ENCODE peak calls at places on chromosomes 6 and 20, in ten cellular contexts. C is ovary, N is GM23338, Q is adrenal gland, U is foreskin fibroblast, Y is heart right ventricle, E is fibroblast of the aortic adventitia, B is fibroblast of pulmonary artery, I is AG10803, V is OCI-LY7. F is an unnamed sample.

GRCh38 chr6:71123051-71123450 is 165.6 kb upstream of the OGFRL1 start:
- DNase-seq in Y (no peak), N (no peak), B (peak), Q (no peak), E (no peak), U (no peak), C (no peak), I (peak), V (no peak), F (no peak)

GRCh38 chr6:159390384-159390783 is 221.2 kb downstream of the FNDC1 start:
- DNase-seq in C (no peak), N (no peak), E (peak), U (no peak), Q (peak), I (peak), Y (no peak), V (no peak), B (peak), F (no peak)

GRCh38 chr6:12749531-12750379 is 33.2 kb downstream of the PHACTR1 start:
- DNase-seq in U (no peak), Q (no peak), N (peak), E (no peak), I (peak), B (no peak), Y (no peak), V (no peak), C (no peak), F (no peak)

GRCh38 chr6:10441655-10442009 is 26.8 kb upstream of the TFAP2A start:
- DNase-seq in V (no peak), E (no peak), N (no peak), Y (no peak), Q (no peak), C (no peak), I (no peak), U (no peak), B (no peak), F (no peak)

GRCh38 chr6:13445005-13445743 is 42.2 kb downstream of the GFOD1 start:
- DNase-seq in V (no peak), I (peak), Q (peak), U (no peak), E (peak), N (no peak), Y (peak), B (peak), C (peak), F (no peak)

GRCh38 chr6:150016324-150017185 is 8.8 kb downstream of the RAET1L start:
- DNase-seq in Q (peak), E (peak), U (peak), B (peak), C (peak), V (peak), N (peak), Y (peak), I (peak), F (peak)

GRCh38 chr20:61668064-61668463 is 397.6 kb downstream of the TAF4 start:
- DNase-seq in Q (no peak), Y (no peak), B (no peak), C (no peak), V (no peak), I (no peak), N (no peak), E (no peak), U (no peak), F (no peak)

GRCh38 chr6:15089569-15090144 is 156.2 kb upstream of the JARID2 start:
- DNase-seq in C (no peak), Y (no peak), N (no peak), E (no peak), B (no peak), I (no peak), U (no peak), Q (peak), V (no peak), F (no peak)

GRCh38 chr6:34514593-34515472 is 41.3 kb downstream of the SPDEF start:
- DNase-seq in B (peak), Y (peak), N (peak), Q (peak), U (peak), E (peak), I (peak), C (peak), V (no peak), F (no peak)

GRCh38 chr6:7215798-7216231 is 97.2 kb downstream of the SSR1 start:
- DNase-seq in U (no peak), E (no peak), N (no peak), Q (no peak), B (no peak), C (no peak), V (no peak), I (no peak), Y (no peak), F (no peak)

GRCh38 chr6:548091-548490 is 108.8 kb downstream of the HUS1B start:
- DNase-seq in N (no peak), I (no peak), Q (no peak), U (no peak), V (no peak), Y (no peak), B (no peak), C (no peak), E (no peak), F (no peak)

GRCh38 chr6:97850458-97851218 is 567.6 kb upstream of the MMS22L start:
- DNase-seq in B (peak), Y (no peak), V (no peak), I (peak), N (peak), U (peak), Q (no peak), E (peak), C (no peak), F (no peak)

GRCh38 chr6:123888779-123889513 is 85.3 kb downstream of the NKAIN2 start:
- DNase-seq in Y (no peak), N (no peak), Q (no peak), U (no peak), I (no peak), V (no peak), C (no peak), E (no peak), B (no peak), F (no peak)

GRCh38 chr6:46044876-46045617 is 29.4 kb upstream of the CLIC5 start:
- DNase-seq in E (peak), Y (peak), B (peak), V (no peak), Q (peak), N (no peak), I (peak), C (no peak), U (peak), F (no peak)

GRCh38 chr6:124400600-124400999 is 561.6 kb upstream of the RNF217 start:
- DNase-seq in U (no peak), I (no peak), Q (no peak), V (no peak), B (no peak), N (no peak), C (no peak), E (no peak), Y (no peak), F (no peak)

GRCh38 chr6:106256201-106256968 is 69.2 kb downstream of the ATG5 start:
- DNase-seq in Y (no peak), C (no peak), V (no peak), B (no peak), Q (no peak), U (peak), N (no peak), I (peak), E (peak), F (no peak)

GRCh38 chr20:62900052-62900691 is 26.1 kb downstream of the DIDO1 start:
- DNase-seq in Q (peak), Y (peak), U (peak), B (peak), C (peak), N (peak), I (peak), V (peak), E (peak), F (peak)

GRCh38 chr6:157184202-157185015 is 138.9 kb downstream of the TMEM242 start:
- DNase-seq in U (peak), Y (peak), I (peak), V (peak), B (peak), E (peak), C (peak), N (peak), Q (peak), F (peak)

GRCh38 chr6:33314515-33314942 is 651 bp upstream of the TAPBP start:
- DNase-seq in Y (peak), I (peak), E (peak), C (no peak), N (peak), B (peak), U (peak), Q (peak), V (peak), F (peak)

GRCh38 chr6:130946076-130946475 is 117.0 kb downstream of the EPB41L2 start:
- DNase-seq in I (peak), E (peak), B (peak), V (no peak), U (no peak), C (no peak), Q (no peak), Y (no peak), N (no peak), F (no peak)

DNA sequence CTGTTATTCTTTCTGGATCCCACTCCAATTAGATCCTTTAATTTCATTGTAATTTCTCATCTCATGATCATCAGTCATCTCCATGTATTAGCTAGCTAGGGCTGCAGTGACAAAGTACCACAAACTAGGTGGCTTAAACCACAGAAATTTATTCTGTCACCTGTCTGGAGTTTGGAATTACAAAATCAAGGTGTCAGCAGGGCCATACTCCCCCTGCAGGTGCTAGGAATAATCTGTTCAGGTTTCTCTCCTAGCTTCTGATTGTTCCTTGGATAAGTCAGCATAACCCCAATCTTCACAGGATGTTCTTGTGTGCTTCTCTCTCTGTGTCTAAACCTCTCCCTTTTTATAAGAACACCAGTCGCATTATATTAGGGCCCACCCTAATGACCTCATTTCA is 40.4 kb downstream of the BEND6 start:
- DNase-seq in Q (no peak), I (no peak), N (peak), C (no peak), E (no peak), U (no peak), V (peak), B (no peak), Y (no peak), F (no peak)
- TF ChIP-seq CTCF in Q (no peak), I (no peak), N (peak), C (no peak), E (no peak), U (no peak), V (peak), B (no peak), Y (no peak), F (no peak)

GRCh38 chr6:118748311-118749062 is 97.1 kb upstream of the CEP85L start:
- DNase-seq in E (peak), V (no peak), I (peak), N (peak), Q (peak), Y (peak), U (peak), B (no peak), C (peak), F (no peak)
- H3K4me3 ChIP-seq in E (peak), V (no peak), I (peak), N (peak), Q (no peak), Y (no peak), U (peak), B (no peak), C (no peak), F (no peak)

GRCh38 chr6:127690588-127690987 is 113.6 kb downstream of the C6orf58 start:
- DNase-seq in I (no peak), B (no peak), U (no peak), Q (no peak), C (no peak), V (no peak), Y (no peak), N (no peak), E (no peak), F (no peak)

GRCh38 chr6:127695108-127695507 is 118.1 kb downstream of the C6orf58 start:
- DNase-seq in Q (no peak), E (no peak), B (no peak), U (no peak), Y (no peak), I (no peak), C (no peak), V (no peak), N (no peak), F (no peak)

GRCh38 chr6:127684501-127684900 is 107.5 kb downstream of the C6orf58 start:
- DNase-seq in B (no peak), V (no peak), C (no peak), N (no peak), Y (no peak), E (no peak), I (no peak), U (no peak), Q (no peak), F (no peak)

GRCh38 chr6:127691147-127691546 is 114.2 kb downstream of the C6orf58 start:
- DNase-seq in U (no peak), C (no peak), I (no peak), B (no peak), V (no peak), E (no peak), Y (no peak), Q (no peak), N (no peak), F (no peak)

DNA sequence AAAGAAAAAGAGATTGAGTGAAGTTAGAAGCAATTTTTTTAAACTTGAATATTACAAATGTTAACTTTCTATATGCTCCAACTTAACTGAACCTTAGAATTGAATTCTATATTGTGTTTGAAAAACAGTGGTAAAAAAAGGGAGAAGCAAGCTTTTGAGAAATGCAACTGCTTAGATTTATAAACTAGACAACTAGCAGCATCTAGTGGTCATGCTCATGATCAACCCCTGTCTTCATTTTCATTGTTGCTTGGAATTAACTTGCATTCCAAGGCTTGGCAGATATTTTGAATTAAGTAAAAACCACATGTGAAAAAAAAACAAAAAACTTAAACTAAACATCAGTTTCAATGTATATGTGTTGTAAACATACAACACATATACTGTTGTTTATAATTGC is 113.1 kb downstream of the C6orf58 start:
- DNase-seq in U (peak), I (peak), E (peak), V (no peak), Q (no peak), C (no peak), B (peak), N (peak), Y (no peak), F (no peak)
- TF ChIP-seq CTCF in U (peak), I (peak), E (peak), V (peak), Q (no peak), C (peak), B (peak), N (peak), Y (peak), F (peak)

GRCh38 chr20:34710861-34711574 is 6.9 kb downstream of the TP53INP2 start:
- DNase-seq in V (no peak), I (no peak), N (no peak), U (no peak), C (no peak), E (no peak), Q (no peak), B (no peak), Y (no peak), F (no peak)
- H3K4me3 ChIP-seq in V (no peak), I (no peak), N (peak), U (no peak), C (no peak), E (no peak), Q (no peak), B (no peak), Y (no peak), F (no peak)

GRCh38 chr6:136405410-136406029 is 115.9 kb upstream of the BCLAF1 start:
- DNase-seq in Q (no peak), U (peak), I (no peak), E (no peak), V (no peak), Y (no peak), B (peak), C (no peak), N (no peak), F (no peak)
- TF ChIP-seq CTCF in Q (no peak), U (no peak), I (no peak), E (no peak), V (no peak), Y (no peak), B (no peak), C (no peak), N (no peak), F (no peak)

DNA sequence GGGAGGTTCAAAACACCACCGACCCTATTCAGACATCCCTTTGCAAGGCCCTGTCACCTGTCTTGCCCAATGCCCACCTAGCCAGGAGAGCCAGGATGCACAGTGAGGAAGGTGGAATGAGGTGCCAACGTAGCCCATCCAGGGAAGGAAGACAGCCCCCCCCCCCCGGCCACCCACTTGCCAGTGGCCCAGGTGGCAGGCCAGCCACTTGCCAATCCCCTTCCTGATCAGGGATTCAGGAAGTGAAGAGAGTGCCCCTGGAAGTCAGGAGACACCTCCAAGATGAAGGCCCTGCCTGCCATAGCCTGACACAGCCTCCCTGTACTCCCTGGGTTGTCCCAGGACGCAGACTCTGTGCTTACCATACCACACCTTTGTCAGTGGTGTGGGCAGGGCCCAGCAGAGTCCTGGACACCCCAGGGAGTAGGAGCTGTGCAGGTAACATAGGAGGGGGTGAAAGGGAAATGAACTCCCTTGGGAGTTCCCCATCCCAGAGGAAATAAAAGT is 54.7 kb downstream of the MRPL14 start:
- DNase-seq in C (no peak), U (no peak), Q (no peak), V (peak), B (no peak), N (no peak), E (no peak), Y (no peak), I (no peak), F (no peak)
- H3K4me3 ChIP-seq in C (no peak), U (peak), Q (no peak), V (peak), B (peak), N (peak), E (peak), Y (peak), I (no peak), F (peak)

GRCh38 chr6:90288404-90288803 is 8.2 kb downstream of the BACH2 start:
- DNase-seq in E (no peak), U (no peak), V (no peak), B (no peak), N (peak), C (no peak), Y (no peak), Q (no peak), I (no peak), F (no peak)

GRCh38 chr6:90285611-90286381 is 10.8 kb downstream of the BACH2 start:
- DNase-seq in N (peak), Q (peak), E (peak), B (peak), C (peak), I (peak), Y (peak), U (peak), V (peak), F (peak)

GRCh38 chr6:90284745-90285481 is 11.7 kb downstream of the BACH2 start:
- DNase-seq in U (peak), B (peak), N (no peak), I (peak), Q (no peak), Y (no peak), E (peak), C (no peak), V (no peak), F (peak)

GRCh38 chr6:90286884-90287488 is 9.7 kb downstream of the BACH2 start:
- DNase-seq in V (peak), Y (no peak), B (peak), I (no peak), N (peak), E (peak), U (no peak), Q (peak), C (peak), F (peak)

DNA sequence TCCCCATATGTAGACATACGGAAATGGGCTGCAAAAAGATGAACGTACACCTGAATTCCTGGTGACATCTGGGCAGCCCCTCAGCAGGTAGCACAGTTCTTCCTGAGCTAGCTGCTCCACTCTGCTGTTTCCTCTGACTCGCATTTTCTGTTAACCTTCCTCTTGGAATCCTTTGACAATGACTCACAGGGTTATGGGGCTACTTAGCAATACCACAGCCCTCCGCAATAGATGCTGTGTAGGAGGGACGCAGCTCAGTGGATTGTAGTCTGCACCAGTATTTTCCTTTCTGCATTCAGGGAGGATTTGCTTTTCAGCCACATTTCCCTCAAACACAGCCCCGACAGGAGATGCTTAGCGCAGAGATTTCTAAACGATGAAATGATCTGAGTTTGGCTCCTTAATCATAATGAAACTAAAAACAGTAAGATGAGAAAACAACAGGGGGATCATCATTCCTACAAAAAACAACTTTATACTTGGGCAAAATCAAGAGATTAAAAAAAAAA is 12.4 kb downstream of the BACH2 start:
- DNase-seq in Y (no peak), E (peak), V (no peak), Q (peak), N (peak), U (peak), I (peak), C (peak), B (peak), F (peak)
- TF ChIP-seq CTCF in Y (no peak), E (peak), V (no peak), Q (peak), N (no peak), U (no peak), I (peak), C (no peak), B (peak), F (no peak)

GRCh38 chr6:111849298-111849697 is 24.0 kb downstream of the FYN start:
- DNase-seq in U (no peak), E (no peak), N (no peak), C (no peak), B (no peak), V (no peak), Q (no peak), I (no peak), Y (no peak), F (no peak)

GRCh38 chr6:111846511-111847409 is 26.5 kb downstream of the FYN start:
- DNase-seq in Q (no peak), B (no peak), I (peak), C (no peak), U (no peak), Y (peak), V (no peak), N (no peak), E (peak), F (no peak)

GRCh38 chr6:111852704-111853103 is 20.5 kb downstream of the FYN start:
- DNase-seq in B (peak), Q (peak), U (peak), Y (no peak), E (peak), I (peak), V (no peak), C (no peak), N (no peak), F (no peak)

GRCh38 chr6:111848262-111848661 is 25.0 kb downstream of the FYN start:
- DNase-seq in C (no peak), I (no peak), E (no peak), Q (no peak), V (no peak), N (no peak), B (peak), Y (no peak), U (no peak), F (no peak)

GRCh38 chr6:111850288-111850937 is 22.8 kb downstream of the FYN start:
- DNase-seq in I (no peak), U (no peak), Y (no peak), C (no peak), E (no peak), N (no peak), V (no peak), B (no peak), Q (no peak), F (peak)
- H3K4me3 ChIP-seq in I (no peak), U (no peak), Y (no peak), C (no peak), E (no peak), N (no peak), V (no peak), B (no peak), Q (no peak), F (peak)

DNA sequence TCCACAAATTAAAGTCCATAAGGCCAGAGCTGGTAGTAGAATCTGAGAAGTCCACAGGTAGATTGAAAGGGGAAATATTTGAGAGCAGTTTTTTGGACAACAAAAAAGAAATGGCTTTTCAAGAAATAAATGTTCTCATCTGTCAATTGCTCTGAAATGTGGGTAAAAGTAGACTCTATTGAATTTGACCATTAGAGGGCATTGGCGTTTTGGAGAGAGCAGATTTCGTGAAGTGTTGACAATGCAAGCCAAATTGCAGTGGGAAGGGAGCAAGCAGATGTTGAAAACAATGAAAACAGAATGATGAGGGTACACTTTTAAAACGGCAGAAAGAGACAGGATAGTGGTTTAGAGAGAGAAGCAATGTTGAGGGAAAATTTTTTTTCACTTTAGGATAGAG is 149.1 kb upstream of the FAM83B start:
- DNase-seq in B (no peak), N (peak), I (peak), Q (no peak), Y (no peak), C (no peak), U (no peak), E (peak), V (no peak), F (peak)
- TF ChIP-seq CTCF in B (peak), N (peak), I (peak), Q (no peak), Y (peak), C (no peak), U (peak), E (no peak), V (no peak), F (no peak)